ENCODE peak calls at places on chromosomes 4 and X, in five cellular contexts. W is BE2C, K is fibroblast of pulmonary artery, A is AG09309, V is BJ. D is an unnamed sample.
A peak's percentile ranks its signal among the peaks of the same experiment; 100 is the strongest.

GRCh38 chr4:10841697-10842096 is 157.1 kb upstream of the CLNK start:
- DNase-seq in W (no peak), K (no peak), A (no peak), V (no peak), D (peak; percentile 1)

GRCh38 chr4:52659722-52660261 is 691 bp upstream of the USP46 start:
- DNase-seq in W (peak; percentile 30), K (peak; percentile 21), A (no peak), V (no peak), D (no peak)

GRCh38 chr4:44447563-44448504 is 775 bp downstream of the KCTD8 start:
- DNase-seq in W (peak; percentile 7), K (peak; percentile 41), A (no peak), V (no peak), D (peak; percentile 36)

GRCh38 chr4:163638909-163639308 is 144.4 kb downstream of the TMA16 start:
- DNase-seq in W (no peak), K (no peak), A (no peak), V (no peak), D (no peak)

GRCh38 chr4:33493231-33493630 is 2751.1 kb downstream of the ARAP2 start:
- DNase-seq in W (no peak), K (peak; percentile 1), A (no peak), V (no peak), D (peak; percentile 51)

GRCh38 chr4:2415881-2416563 is 2.4 kb downstream of the ZFYVE28 start:
- DNase-seq in W (no peak), K (no peak), A (no peak), V (no peak), D (no peak)

GRCh38 chr4:15459706-15460105 is 10.0 kb upstream of the CC2D2A start:
- DNase-seq in W (no peak), K (no peak), A (no peak), V (no peak), D (no peak)

GRCh38 chrX:139483721-139484120 is 46.8 kb upstream of the F9 start:
- DNase-seq in W (no peak), K (no peak), A (no peak), V (no peak), D (no peak)

GRCh38 chr4:97081951-97082350 is 1061.3 kb downstream of the STPG2 start:
- DNase-seq in W (no peak), K (no peak), A (no peak), V (no peak), D (no peak)

GRCh38 chr4:176988226-176988625 is 195.5 kb upstream of the VEGFC start:
- DNase-seq in W (no peak), K (peak; percentile 93), A (peak; percentile 90), V (peak; percentile 74), D (peak; percentile 96)

GRCh38 chr4:26787461-26788340 is 72.9 kb upstream of the STIM2 start:
- DNase-seq in W (peak; percentile 79), K (peak; percentile 59), A (no peak), V (no peak), D (peak; percentile 92)

GRCh38 chr4:138889216-138889615 is 126.4 kb upstream of the NOCT start:
- DNase-seq in W (no peak), K (no peak), A (no peak), V (no peak), D (no peak)

GRCh38 chrX:114462266-114462665 is 121.6 kb upstream of the HTR2C start:
- DNase-seq in W (no peak), K (no peak), A (no peak), V (no peak), D (no peak)

GRCh38 chr4:103097112-103097511 is 2.5 kb downstream of the BDH2 start:
- DNase-seq in W (no peak), K (no peak), A (no peak), V (no peak), D (no peak)

GRCh38 chr4:2350982-2351381 is 67.5 kb downstream of the ZFYVE28 start:
- DNase-seq in W (no peak), K (no peak), A (no peak), V (no peak), D (no peak)

GRCh38 chr4:10006236-10006603 is 15.1 kb downstream of the SLC2A9 start:
- DNase-seq in W (no peak), K (peak; percentile 77), A (peak; percentile 27), V (peak; percentile 28), D (peak; percentile 95)

GRCh38 chr4:108395786-108396185 is 224.6 kb upstream of the RPL34 start:
- DNase-seq in W (no peak), K (no peak), A (no peak), V (no peak), D (no peak)

GRCh38 chr4:112085156-112086035 is 59.9 kb upstream of the FAM241A start:
- DNase-seq in W (no peak), K (peak; percentile 66), A (no peak), V (no peak), D (no peak)

GRCh38 chr4:47451657-47452056 is 11.8 kb downstream of the COMMD8 start:
- DNase-seq in W (no peak), K (no peak), A (peak; percentile 23), V (peak; percentile 25), D (no peak)

GRCh38 chr4:25925486-25926201 is 11.6 kb downstream of the SMIM20 start:
- DNase-seq in W (peak; percentile 54), K (peak; percentile 52), A (no peak), V (no peak), D (peak; percentile 49)

GRCh38 chrX:9897761-9898161 is 69.4 kb upstream of the CLDN34 start:
- DNase-seq in W (no peak), K (peak; percentile 79), A (peak; percentile 92), V (peak; percentile 93), D (no peak)

GRCh38 chrX:150761176-150761818 is 68.1 kb downstream of the MTMR1 start:
- DNase-seq in W (no peak), K (no peak), A (no peak), V (no peak), D (no peak)

GRCh38 chr4:97646997-97647396 is 496.3 kb downstream of the STPG2 start:
- DNase-seq in W (peak; percentile 84), K (peak; percentile 62), A (no peak), V (no peak), D (peak; percentile 25)

GRCh38 chr4:176885224-176885623 is 92.5 kb upstream of the VEGFC start:
- DNase-seq in W (no peak), K (peak; percentile 8), A (no peak), V (no peak), D (peak; percentile 15)

GRCh38 chr4:178577933-178578332 is 1135.7 kb upstream of the AGA start:
- DNase-seq in W (peak; percentile 34), K (no peak), A (no peak), V (no peak), D (peak; percentile 24)

GRCh38 chrX:74343970-74344622 is 40.1 kb downstream of the ZCCHC13 start:
- DNase-seq in W (peak; percentile 67), K (peak; percentile 95), A (peak; percentile 87), V (peak; percentile 52), D (peak; percentile 91)

GRCh38 chr4:4860803-4861591 is 1.5 kb downstream of the MSX1 start:
- DNase-seq in W (no peak), K (peak; percentile 31), A (no peak), V (no peak), D (no peak)

GRCh38 chrX:126064901-126065541 is 101.1 kb downstream of the DCAF12L2 start:
- DNase-seq in W (no peak), K (no peak), A (no peak), V (no peak), D (no peak)

GRCh38 chr4:73705721-73706120 is 34.6 kb upstream of the CXCL8 start:
- DNase-seq in W (no peak), K (no peak), A (no peak), V (no peak), D (no peak)

GRCh38 chr4:154743683-154744340 is at the start of gene LRAT:
- DNase-seq in W (peak; percentile 58), K (no peak), A (no peak), V (no peak), D (peak; percentile 77)

GRCh38 chrX:74419861-74420193 is 1.5 kb upstream of the SLC16A2 start:
- DNase-seq in W (no peak), K (no peak), A (no peak), V (no peak), D (peak; percentile 31)

GRCh38 chrX:17412692-17413091 is 37.7 kb downstream of the NHS start:
- DNase-seq in W (no peak), K (peak; percentile 41), A (peak; percentile 54), V (peak; percentile 51), D (peak; percentile 74)
- H3K4me3 ChIP-seq in W (no peak overlapping the region), K (no peak overlapping the region), A (no peak overlapping the region), V (no peak overlapping the region), D (no peak overlapping the region)

GRCh38 chrX:133776072-133776471 is 209.3 kb downstream of the GPC3 start:
- DNase-seq in W (peak; percentile 27), K (no peak), A (no peak), V (no peak), D (peak; percentile 0)
- TF ChIP-seq CTCF in W (peak; percentile 51), K (peak; percentile 45), A (peak; percentile 48), V (peak; percentile 47), D (peak; percentile 40)

GRCh38 chrX:153727108-153727931 is 2.7 kb downstream of the ABCD1 start:
- DNase-seq in W (no peak), K (no peak), A (no peak), V (no peak), D (no peak)
- H3K4me3 ChIP-seq in W (peak overlapping the region; percentile 31), K (peak overlapping the region; percentile 29), A (peak overlapping the region; percentile 26), V (peak overlapping the region; percentile 3), D (no peak overlapping the region)

GRCh38 chr4:3786196-3786869 is 20.1 kb downstream of the ADRA2C start:
- DNase-seq in W (peak; percentile 82), K (no peak), A (no peak), V (no peak), D (no peak)
- TF ChIP-seq CTCF in W (peak; percentile 39), K (no peak), A (peak; percentile 10), V (no peak), D (no peak)

DNA sequence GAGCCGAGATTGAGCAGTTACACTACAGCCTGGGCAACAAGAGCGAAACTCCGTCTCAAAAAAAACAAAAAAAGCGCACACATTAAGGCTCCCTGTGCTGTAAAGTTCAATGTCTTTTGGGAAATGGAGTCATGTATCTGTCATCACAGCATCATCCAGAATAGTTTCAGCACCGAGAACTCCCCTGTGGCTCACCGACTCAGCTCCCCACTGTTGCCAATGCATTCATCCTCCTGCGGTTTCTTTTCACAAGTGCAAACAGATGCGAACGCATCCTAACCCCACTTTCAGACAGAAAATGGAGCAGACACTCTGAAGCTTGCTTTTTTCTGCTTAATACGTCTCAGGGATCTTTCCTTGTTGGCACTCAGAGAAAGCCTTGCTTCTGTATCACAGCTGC is 13.8 kb upstream of the SH3TC1 start:
- DNase-seq in W (no peak), K (peak; percentile 60), A (peak; percentile 80), V (peak; percentile 64), D (peak; percentile 94)
- H3K4me3 ChIP-seq in W (no peak overlapping the region), K (no peak overlapping the region), A (no peak overlapping the region), V (no peak overlapping the region), D (no peak overlapping the region)

GRCh38 chrX:627510-627964 is 3.1 kb upstream of the SHOX start:
- DNase-seq in W (no peak), K (no peak), A (no peak), V (no peak), D (no peak)

GRCh38 chrX:630007-630921 is at the start of gene SHOX:
- DNase-seq in W (no peak), K (no peak), A (no peak), V (peak; percentile 81), D (no peak)

GRCh38 chrX:626745-627509 is 3.7 kb upstream of the SHOX start:
- DNase-seq in W (no peak), K (no peak), A (no peak), V (no peak), D (no peak)

GRCh38 chrX:629230-630006 is 1.2 kb upstream of the SHOX start:
- DNase-seq in W (no peak), K (no peak), A (no peak), V (no peak), D (no peak)

GRCh38 chrX:627995-628394 is 2.6 kb upstream of the SHOX start:
- DNase-seq in W (no peak), K (no peak), A (no peak), V (no peak), D (no peak)
- TF ChIP-seq CTCF in W (no peak), K (no peak), A (no peak), V (no peak), D (no peak)

D was measured in epithelial cell of esophagus.